ENCODE peak calls at places on chromosomes 7 and 10, in six cellular contexts. E, T, X, F, I and U are unnamed samples.

GRCh38 chr10:130957423-130957822 is 354.1 kb downstream of the TCERG1L start:
- DNase-seq in E (no peak), T (no peak), X (peak; percentile 52), F (no peak), I (no peak), U (no peak)

GRCh38 chr10:60521974-60522405 is 132.3 kb upstream of the ANK3 start:
- DNase-seq in E (no peak), T (no peak), X (no peak), F (no peak), I (no peak), U (no peak)

GRCh38 chr7:146359181-146359580 is 242.6 kb downstream of the CNTNAP2 start:
- DNase-seq in E (no peak), T (no peak), X (no peak), F (no peak), I (no peak), U (no peak)

GRCh38 chr7:46853451-46853850 is 728.5 kb downstream of the TNS3 start:
- DNase-seq in E (no peak), T (no peak), X (no peak), F (no peak), I (no peak), U (no peak)

GRCh38 chr7:1269336-1269890 is 36.7 kb downstream of the UNCX start:
- DNase-seq in E (no peak), T (no peak), X (no peak), F (no peak), I (no peak), U (no peak)

GRCh38 chr10:130021373-130021950 is 57.4 kb upstream of the EBF3 start:
- DNase-seq in E (peak; percentile 13), T (no peak), X (peak; percentile 74), F (no peak), I (no peak), U (no peak)

GRCh38 chr7:90320801-90321494 is at the start of gene FAM237B:
- DNase-seq in E (no peak), T (no peak), X (no peak), F (no peak), I (no peak), U (peak; percentile 74)

GRCh38 chr7:47485640-47486435 is 96.1 kb downstream of the TNS3 start:
- DNase-seq in E (no peak), T (peak; percentile 68), X (no peak), F (no peak), I (peak; percentile 69), U (peak; percentile 71)

GRCh38 chr7:151866028-151866427 is 10.9 kb downstream of the PRKAG2 start:
- DNase-seq in E (no peak), T (no peak), X (no peak), F (no peak), I (no peak), U (peak; percentile 33)

GRCh38 chr7:36404639-36405408 is 15.2 kb downstream of the ANLN start:
- DNase-seq in E (no peak), T (no peak), X (no peak), F (no peak), I (no peak), U (no peak)

GRCh38 chr10:127926455-127926854 is 19.6 kb downstream of the PTPRE start:
- DNase-seq in E (peak; percentile 49), T (no peak), X (no peak), F (no peak), I (no peak), U (no peak)

DNA sequence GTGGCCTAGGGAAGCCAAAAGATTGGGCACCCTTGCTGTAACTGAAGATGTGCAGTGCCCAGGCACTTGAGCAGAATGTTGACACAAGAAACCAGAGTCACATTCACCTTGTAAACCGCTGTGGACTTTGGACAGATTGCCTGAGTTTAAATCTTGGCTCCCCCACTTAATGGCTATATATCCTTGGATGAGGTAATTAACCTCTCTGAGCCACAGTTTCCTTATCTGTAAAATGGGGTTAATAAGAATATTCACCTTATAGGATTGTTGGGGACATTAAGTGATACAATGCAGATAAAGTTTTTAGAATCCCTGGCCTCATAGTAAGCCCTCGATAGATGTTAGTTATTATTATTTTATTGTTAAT is 331.0 kb downstream of the LRMDA start:
- DNase-seq in E (no peak), T (peak; percentile 17), X (no peak), F (no peak), I (no peak), U (no peak)
- TF ChIP-seq POLR2AphosphoS5 in E (no peak), T (no peak), X (no peak), F (no peak), I (no peak), U (no peak)

GRCh38 chr10:26728957-26729356 is 31.5 kb downstream of the PDSS1 start:
- DNase-seq in E (no peak), T (no peak), X (no peak), F (no peak), I (no peak), U (no peak)
- TF ChIP-seq CTCF in E (no peak), T (no peak), X (no peak), F (no peak), I (no peak), U (no peak)

GRCh38 chr7:29190349-29191045 is 4.1 kb upstream of the CHN2 start:
- DNase-seq in E (no peak), T (no peak), X (no peak), F (peak; percentile 94), I (no peak), U (no peak)
- TF ChIP-seq POLR2A in E (no peak), T (no peak), X (no peak), F (no peak), I (no peak), U (no peak)

GRCh38 chr7:157352506-157352905 is 15.7 kb downstream of the DNAJB6 start:
- DNase-seq in E (no peak), T (no peak), X (no peak), F (no peak), I (no peak), U (no peak)
- TF ChIP-seq POLR2AphosphoS5 in E (no peak), T (no peak), X (no peak), F (no peak), I (no peak), U (no peak)

GRCh38 chr7:54546081-54546985 is 4.2 kb downstream of the VSTM2A start:
- DNase-seq in E (no peak), T (peak; percentile 28), X (no peak), F (peak; percentile 20), I (no peak), U (peak; percentile 47)
- TF ChIP-seq CTCF in E (no peak), T (no peak), X (no peak), F (peak; percentile 71), I (no peak), U (no peak)